ENCODE peak calls at places on chromosomes 13 and 19, in four cellular contexts. One of them, this sample, is unnamed.

GRCh38 chr13:108984251-108984920 is 355.0 kb downstream of the MYO16 start:
- DNase-seq in colonic mucosa: no peak
- DNase-seq in mesendoderm: no peak
- DNase-seq in endothelial cell of umbilical vein: no peak
- DNase-seq in this sample: no peak

GRCh38 chr13:23673354-23673753 is 103.1 kb downstream of the TNFRSF19 start:
- DNase-seq in endothelial cell of umbilical vein: no peak
- DNase-seq in colonic mucosa: no peak
- DNase-seq in mesendoderm: no peak
- DNase-seq in this sample: no peak

GRCh38 chr13:84445776-84446175 is 563.5 kb upstream of the SLITRK1 start:
- DNase-seq in endothelial cell of umbilical vein: no peak
- DNase-seq in colonic mucosa: no peak
- DNase-seq in mesendoderm: no peak
- DNase-seq in this sample: no peak

GRCh38 chr13:91805605-91806004 is 407.2 kb downstream of the GPC5 start:
- DNase-seq in colonic mucosa: no peak
- DNase-seq in endothelial cell of umbilical vein: peak
- DNase-seq in mesendoderm: no peak
- DNase-seq in this sample: no peak

GRCh38 chr19:48342841-48343540 is 17.6 kb downstream of the EMP3 start:
- DNase-seq in mesendoderm: no peak
- DNase-seq in endothelial cell of umbilical vein: no peak
- DNase-seq in colonic mucosa: no peak
- DNase-seq in this sample: no peak

GRCh38 chr13:24308068-24308445 is 1.3 kb upstream of the C1QTNF9 start:
- DNase-seq in colonic mucosa: no peak
- DNase-seq in endothelial cell of umbilical vein: no peak
- DNase-seq in mesendoderm: no peak
- DNase-seq in this sample: no peak

GRCh38 chr19:13051581-13052165 is 51.0 kb downstream of the LYL1 start:
- DNase-seq in mesendoderm: peak
- DNase-seq in colonic mucosa: peak
- DNase-seq in endothelial cell of umbilical vein: peak
- DNase-seq in this sample: no peak

GRCh38 chr19:40101813-40102212 is 11.1 kb upstream of the ZNF780A start:
- DNase-seq in endothelial cell of umbilical vein: no peak
- DNase-seq in colonic mucosa: no peak
- DNase-seq in mesendoderm: no peak
- DNase-seq in this sample: no peak

GRCh38 chr19:28715157-28715556 is 497.8 kb downstream of the UQCRFS1 start:
- DNase-seq in endothelial cell of umbilical vein: no peak
- DNase-seq in mesendoderm: no peak
- DNase-seq in colonic mucosa: no peak
- DNase-seq in this sample: no peak

GRCh38 chr13:27203854-27204253 is 32.2 kb upstream of the USP12 start:
- DNase-seq in mesendoderm: no peak
- DNase-seq in colonic mucosa: no peak
- DNase-seq in endothelial cell of umbilical vein: peak
- DNase-seq in this sample: no peak

DNA sequence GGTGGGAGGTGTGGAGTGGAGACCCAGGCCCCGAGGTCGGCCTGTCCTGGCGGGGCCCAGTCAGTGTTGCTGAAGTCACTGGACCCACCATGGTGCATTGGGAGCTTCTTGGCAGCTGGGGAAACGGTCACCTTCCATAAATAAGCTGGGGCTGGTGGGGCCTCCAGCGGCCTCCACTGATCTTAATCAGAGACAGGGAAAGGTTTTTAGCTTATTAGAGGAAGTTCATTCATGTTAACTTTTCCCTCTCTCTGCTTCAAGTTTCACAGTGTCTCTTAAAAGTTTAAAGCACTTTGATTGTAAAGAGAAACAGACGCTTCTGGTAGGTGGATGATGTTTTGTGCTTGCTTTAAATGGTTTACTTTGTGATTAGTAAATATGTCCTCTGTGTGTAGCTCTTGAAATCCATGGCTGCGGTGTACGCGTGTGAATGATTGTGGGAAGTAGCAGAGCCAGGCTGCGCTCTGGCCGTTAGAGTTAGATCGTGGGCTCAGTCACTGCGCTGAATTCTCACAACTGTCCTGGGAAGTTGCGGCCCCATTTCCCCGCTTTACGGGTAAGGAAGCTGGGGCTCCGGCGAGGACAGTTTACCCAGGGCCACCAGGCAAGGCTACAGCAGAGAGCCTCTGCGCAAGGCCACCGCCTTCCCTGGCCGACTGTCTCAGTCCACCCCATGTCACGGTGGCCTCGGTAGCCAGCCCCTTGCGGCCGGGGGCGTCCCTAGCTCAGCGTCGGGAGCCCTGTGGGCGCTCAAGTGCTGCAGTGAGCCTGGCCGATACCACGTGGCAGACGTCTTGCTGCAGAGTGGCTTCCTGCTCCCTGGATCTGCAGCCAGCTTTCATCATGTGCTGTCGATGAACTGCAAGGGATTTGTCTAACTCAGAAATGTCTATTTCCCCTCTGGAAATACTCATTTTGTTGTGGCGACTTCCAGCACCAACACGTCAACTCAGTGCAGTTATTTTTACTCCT is 16.5 kb upstream of the NDUFS7 start:
- DNase-seq in mesendoderm: no peak
- DNase-seq in endothelial cell of umbilical vein: no peak
- DNase-seq in colonic mucosa: no peak
- DNase-seq in this sample: no peak
- H3K9ac ChIP-seq in mesendoderm: no peak
- H3K9ac ChIP-seq in endothelial cell of umbilical vein: no peak
- H3K9ac ChIP-seq in colonic mucosa: peak
- H3K9ac ChIP-seq in this sample: no peak

GRCh38 chr13:39685652-39686051 is 30.2 kb downstream of the COG6 start:
- DNase-seq in colonic mucosa: no peak
- DNase-seq in endothelial cell of umbilical vein: no peak
- DNase-seq in mesendoderm: no peak
- DNase-seq in this sample: no peak
- H3K9ac ChIP-seq in colonic mucosa: no peak
- H3K9ac ChIP-seq in endothelial cell of umbilical vein: no peak
- H3K9ac ChIP-seq in mesendoderm: no peak
- H3K9ac ChIP-seq in this sample: peak

GRCh38 chr19:5914358-5914774 is 312 bp downstream of the CAPS start:
- DNase-seq in mesendoderm: no peak
- DNase-seq in colonic mucosa: no peak
- DNase-seq in endothelial cell of umbilical vein: no peak
- DNase-seq in this sample: no peak

GRCh38 chr19:5914946-5915781 is 1.1 kb downstream of the CAPS start:
- DNase-seq in colonic mucosa: peak
- DNase-seq in mesendoderm: no peak
- DNase-seq in endothelial cell of umbilical vein: no peak
- DNase-seq in this sample: no peak

GRCh38 chr19:5917431-5918107 is 3.5 kb downstream of the CAPS start:
- DNase-seq in mesendoderm: no peak
- DNase-seq in endothelial cell of umbilical vein: no peak
- DNase-seq in colonic mucosa: no peak
- DNase-seq in this sample: no peak

GRCh38 chr19:5915782-5916165 is 1.7 kb downstream of the CAPS start:
- DNase-seq in endothelial cell of umbilical vein: no peak
- DNase-seq in colonic mucosa: no peak
- DNase-seq in mesendoderm: no peak
- DNase-seq in this sample: no peak

GRCh38 chr19:5916201-5916708 is 2.2 kb downstream of the CAPS start:
- DNase-seq in colonic mucosa: no peak
- DNase-seq in mesendoderm: no peak
- DNase-seq in endothelial cell of umbilical vein: no peak
- DNase-seq in this sample: no peak
- H3K9ac ChIP-seq in colonic mucosa: no peak
- H3K9ac ChIP-seq in mesendoderm: no peak
- H3K9ac ChIP-seq in endothelial cell of umbilical vein: no peak
- H3K9ac ChIP-seq in this sample: no peak

DNA sequence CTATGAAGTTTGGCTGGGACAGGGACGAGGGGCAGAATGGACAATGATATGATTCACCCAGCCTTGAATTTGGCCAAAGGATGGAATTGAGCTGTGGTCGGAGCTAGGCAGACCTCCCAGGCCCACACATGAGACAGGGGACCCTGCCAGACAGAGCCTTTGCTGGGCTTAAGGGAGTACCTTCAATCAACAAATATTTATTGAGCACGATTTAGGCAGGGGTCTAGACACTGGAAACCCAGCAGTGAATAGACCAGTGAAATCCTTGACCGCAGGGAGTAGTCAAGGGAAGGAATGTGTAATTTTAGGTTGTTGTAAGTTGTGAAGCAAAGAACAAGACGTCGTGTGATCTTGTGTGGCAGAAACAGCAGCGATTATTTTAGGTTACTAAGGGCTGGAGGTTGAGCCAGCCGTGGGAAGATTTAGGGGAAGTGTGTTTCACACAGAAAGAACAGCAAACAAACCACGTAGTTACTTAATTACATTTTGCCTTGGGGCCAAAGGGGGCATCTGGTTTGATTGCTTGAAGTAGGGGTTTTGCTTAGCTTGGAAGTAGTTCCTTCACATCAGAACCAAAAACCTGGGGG is 16.9 kb upstream of the AP1M2 start:
- DNase-seq in mesendoderm: peak
- DNase-seq in endothelial cell of umbilical vein: peak
- DNase-seq in colonic mucosa: no peak
- DNase-seq in this sample: peak
- H3K9ac ChIP-seq in mesendoderm: peak
- H3K9ac ChIP-seq in endothelial cell of umbilical vein: peak
- H3K9ac ChIP-seq in colonic mucosa: peak
- H3K9ac ChIP-seq in this sample: peak

DNA sequence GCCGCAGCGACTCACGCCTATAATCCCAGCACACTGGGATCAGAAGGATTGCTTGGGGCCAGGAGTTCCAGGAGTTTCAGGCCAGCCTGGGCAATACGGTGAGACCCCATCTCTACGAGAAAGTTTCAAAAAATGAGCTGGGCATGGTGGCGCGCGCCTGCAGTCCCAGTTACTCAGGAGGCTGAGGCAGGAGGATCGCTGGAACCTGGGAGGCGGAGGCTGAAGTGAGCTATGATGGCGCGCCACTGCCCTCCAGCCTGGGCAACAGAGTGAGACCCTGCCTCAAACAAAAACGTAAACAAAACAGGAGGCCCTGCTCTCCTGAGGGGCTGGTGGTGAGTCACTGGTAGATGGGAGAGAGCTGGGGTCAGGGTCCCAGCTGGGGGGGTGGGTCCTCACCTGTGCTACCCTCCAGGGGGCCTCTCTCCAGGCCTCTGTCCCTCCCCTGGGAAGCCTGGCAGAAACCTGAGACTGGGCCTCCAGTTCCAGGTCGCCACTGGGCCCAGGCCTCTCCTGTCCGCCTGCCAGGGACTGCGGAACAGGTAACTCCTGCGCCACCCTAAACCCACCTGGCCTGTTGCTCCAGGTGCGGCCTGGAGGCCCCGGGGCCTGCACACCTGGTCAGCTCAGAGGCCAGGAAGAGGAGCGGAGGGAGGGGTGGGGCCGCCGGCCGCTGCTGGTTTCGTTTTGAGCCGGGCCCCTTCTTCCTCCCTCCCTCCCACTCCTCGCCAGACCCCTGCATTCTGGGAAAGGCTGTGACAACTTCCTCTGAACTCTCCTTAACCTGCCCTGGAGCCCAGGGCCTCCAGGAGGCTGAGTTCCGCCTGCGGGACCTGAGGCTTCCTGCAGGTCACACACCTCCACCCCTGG is 17.2 kb upstream of the ZBTB7A start:
- DNase-seq in endothelial cell of umbilical vein: no peak
- DNase-seq in mesendoderm: peak
- DNase-seq in colonic mucosa: peak
- DNase-seq in this sample: no peak
- H3K9ac ChIP-seq in endothelial cell of umbilical vein: no peak
- H3K9ac ChIP-seq in mesendoderm: no peak
- H3K9ac ChIP-seq in colonic mucosa: peak
- H3K9ac ChIP-seq in this sample: no peak

GRCh38 chr13:106513025-106513424 is 22.4 kb downstream of the EFNB2 start:
- DNase-seq in endothelial cell of umbilical vein: peak
- DNase-seq in mesendoderm: no peak
- DNase-seq in colonic mucosa: no peak
- DNase-seq in this sample: no peak

GRCh38 chr13:106517151-106517847 is 18.2 kb downstream of the EFNB2 start:
- DNase-seq in endothelial cell of umbilical vein: no peak
- DNase-seq in mesendoderm: no peak
- DNase-seq in colonic mucosa: no peak
- DNase-seq in this sample: no peak

GRCh38 chr13:106514928-106515634 is 20.4 kb downstream of the EFNB2 start:
- DNase-seq in colonic mucosa: no peak
- DNase-seq in mesendoderm: no peak
- DNase-seq in endothelial cell of umbilical vein: no peak
- DNase-seq in this sample: no peak

GRCh38 chr13:106515635-106516254 is 19.7 kb downstream of the EFNB2 start:
- DNase-seq in colonic mucosa: no peak
- DNase-seq in mesendoderm: no peak
- DNase-seq in endothelial cell of umbilical vein: no peak
- DNase-seq in this sample: no peak

DNA sequence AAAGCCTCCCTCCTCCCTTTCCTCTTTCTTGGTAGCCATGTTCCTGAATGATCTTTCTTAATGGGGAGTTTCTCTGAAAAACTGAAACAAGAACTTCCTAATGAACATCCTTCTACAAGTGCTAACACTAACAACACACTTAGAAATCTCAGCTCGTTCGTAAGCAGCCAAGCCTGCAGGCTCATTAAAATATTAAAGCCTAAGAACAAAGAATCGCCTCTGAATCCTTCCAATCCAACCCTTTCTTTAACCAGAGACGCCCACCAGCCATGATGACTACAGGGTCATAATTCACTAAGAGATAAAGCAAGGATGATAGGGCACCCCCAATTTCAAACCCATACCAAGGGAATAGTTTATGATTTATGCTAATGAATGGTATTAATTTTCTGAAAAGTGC is 21.9 kb downstream of the EFNB2 start:
- DNase-seq in colonic mucosa: no peak
- DNase-seq in mesendoderm: no peak
- DNase-seq in endothelial cell of umbilical vein: no peak
- DNase-seq in this sample: no peak
- H3K9ac ChIP-seq in colonic mucosa: no peak
- H3K9ac ChIP-seq in mesendoderm: no peak
- H3K9ac ChIP-seq in endothelial cell of umbilical vein: no peak
- H3K9ac ChIP-seq in this sample: no peak

This sample was measured in SK-N-MC.